ENCODE peak calls at places on chromosome 14, in four cellular contexts. K, X, I and W are unnamed samples.

GRCh38 chr14:61523751-61524150 is 171.6 kb upstream of the HIF1A start:
- DNase-seq in K (no peak), X (no peak), I (no peak), W (no peak)

GRCh38 chr14:77865455-77865854 is 65.5 kb downstream of the ADCK1 start:
- DNase-seq in K (no peak), X (no peak), I (peak; percentile 31), W (no peak)

GRCh38 chr14:58167057-58167456 is 15.0 kb upstream of the ARMH4 start:
- DNase-seq in K (no peak), X (no peak), I (no peak), W (no peak)

GRCh38 chr14:49447725-49448124 is 138.5 kb downstream of the RPS29 start:
- DNase-seq in K (no peak), X (no peak), I (no peak), W (no peak)

GRCh38 chr14:103908580-103908979 is 19.7 kb upstream of the TDRD9 start:
- DNase-seq in K (no peak), X (no peak), I (no peak), W (no peak)

GRCh38 chr14:90539996-90540395 is 143.2 kb downstream of the CALM1 start:
- DNase-seq in K (no peak), X (no peak), I (no peak), W (no peak)

GRCh38 chr14:98494582-98494981 is 777.4 kb downstream of the BCL11B start:
- DNase-seq in K (no peak), X (no peak), I (no peak), W (no peak)

GRCh38 chr14:63308723-63309317 is 9.9 kb downstream of the GPHB5 start:
- DNase-seq in K (no peak), X (no peak), I (no peak), W (no peak)

GRCh38 chr14:35829449-35829848 is 3.3 kb downstream of the BRMS1L start:
- DNase-seq in K (no peak), X (no peak), I (no peak), W (no peak)

GRCh38 chr14:97407701-97408407 is 610.7 kb downstream of the VRK1 start:
- DNase-seq in K (no peak), X (no peak), I (no peak), W (no peak)

GRCh38 chr14:33943484-33943883 is 7.4 kb downstream of the EGLN3 start:
- DNase-seq in K (no peak), X (no peak), I (peak; percentile 65), W (no peak)

GRCh38 chr14:97107760-97108159 is 310.6 kb downstream of the VRK1 start:
- DNase-seq in K (no peak), X (no peak), I (no peak), W (no peak)

GRCh38 chr14:58898655-58899316 is 261.0 kb downstream of the DACT1 start:
- DNase-seq in K (no peak), X (no peak), I (no peak), W (no peak)

GRCh38 chr14:55730602-55731001 is 150.6 kb downstream of the KTN1 start:
- DNase-seq in K (no peak), X (no peak), I (no peak), W (no peak)

GRCh38 chr14:67514650-67515385 is 18.3 kb upstream of the PLEKHH1 start:
- DNase-seq in K (no peak), X (peak; percentile 33), I (peak; percentile 24), W (no peak)

GRCh38 chr14:34436118-34436905 is 25.7 kb downstream of the SPTSSA start:
- DNase-seq in K (no peak), X (no peak), I (no peak), W (no peak)

GRCh38 chr14:100709252-100709955 is 17.3 kb upstream of the DLK1 start:
- DNase-seq in K (no peak), X (no peak), I (no peak), W (no peak)
- H3K27ac ChIP-seq in K (no peak overlapping the region), X (peak overlapping the region; percentile 59), I (peak overlapping the region; percentile 38), W (peak overlapping the region; percentile 43)

GRCh38 chr14:100030441-100031153 is 34.6 kb upstream of the EVL start:
- DNase-seq in K (no peak), X (no peak), I (peak; percentile 8), W (no peak)
- H3K27ac ChIP-seq in K (peak overlapping the region; percentile 27), X (no peak overlapping the region), I (no peak overlapping the region), W (peak overlapping the region; percentile 78)

DNA sequence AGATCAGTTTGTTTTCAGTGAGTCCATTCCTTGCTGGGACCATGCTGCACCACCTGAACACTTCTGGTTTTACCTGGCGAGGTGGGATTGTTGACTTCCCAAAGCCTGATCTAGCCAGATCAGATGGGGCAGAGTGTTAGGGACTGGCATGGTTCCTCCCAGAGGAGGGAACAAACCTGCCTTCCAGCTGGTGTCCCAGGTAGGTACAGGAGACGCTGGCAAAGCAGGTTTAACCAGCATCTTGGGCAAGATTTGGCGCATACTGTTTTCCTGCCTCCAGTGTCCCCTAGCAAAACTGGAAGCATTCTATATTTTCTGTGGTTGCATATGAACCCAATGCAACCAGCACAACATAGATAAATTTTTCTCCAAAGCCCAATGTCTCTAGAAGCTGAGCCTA is 14.6 kb upstream of the FOS start:
- DNase-seq in K (no peak), X (no peak), I (no peak), W (no peak)
- H3K27ac ChIP-seq in K (no peak overlapping the region), X (no peak overlapping the region), I (no peak overlapping the region), W (no peak overlapping the region)

GRCh38 chr14:23324993-23325392 is 3.7 kb downstream of the PABPN1 start:
- DNase-seq in K (no peak), X (no peak), I (no peak), W (no peak)

GRCh38 chr14:23324455-23324846 is 3.2 kb downstream of the PABPN1 start:
- DNase-seq in K (no peak), X (no peak), I (no peak), W (no peak)

GRCh38 chr14:23323838-23324454 is 2.7 kb downstream of the PABPN1 start:
- DNase-seq in K (no peak), X (no peak), I (no peak), W (no peak)

GRCh38 chr14:23327947-23328744 is 6.9 kb downstream of the PABPN1 start:
- DNase-seq in K (peak; percentile 52), X (peak; percentile 54), I (peak; percentile 52), W (no peak)

GRCh38 chr14:23326491-23327332 is 5.5 kb downstream of the PABPN1 start:
- DNase-seq in K (no peak), X (no peak), I (no peak), W (no peak)
- H3K27ac ChIP-seq in K (no peak overlapping the region), X (no peak overlapping the region), I (no peak overlapping the region), W (no peak overlapping the region)

DNA sequence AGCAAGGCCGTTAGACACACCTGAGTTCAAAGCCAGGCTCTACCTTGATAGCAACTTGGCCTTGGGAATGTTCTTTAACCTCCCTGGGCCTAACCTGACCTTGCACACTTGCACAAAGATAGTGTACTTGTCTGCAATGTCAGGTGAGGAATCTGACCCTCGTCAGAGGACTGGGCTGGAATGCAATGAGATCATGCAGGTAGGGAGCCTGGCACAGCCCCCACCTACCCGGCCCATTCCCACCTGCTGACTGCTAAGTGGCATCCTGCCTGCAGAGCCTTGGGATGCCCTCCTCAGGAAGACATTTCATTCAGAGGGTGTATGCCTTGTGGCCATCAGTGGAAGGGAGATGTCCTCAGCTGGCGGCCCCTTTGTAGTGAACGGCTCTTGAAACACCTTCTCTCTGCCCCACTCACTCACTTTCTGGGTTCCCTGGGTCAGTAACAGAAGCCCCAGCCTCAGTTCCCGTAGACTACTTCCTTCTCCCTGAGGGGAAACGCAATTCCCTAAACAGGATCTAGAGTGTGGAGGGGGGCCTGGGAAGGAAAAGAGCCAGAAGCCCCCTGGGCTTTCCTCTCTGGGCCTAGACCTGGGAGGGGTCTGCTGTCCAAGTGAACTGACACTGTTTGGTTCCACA is 68.0 kb upstream of the DICER1 start:
- DNase-seq in K (no peak), X (no peak), I (peak; percentile 48), W (no peak)
- H3K27ac ChIP-seq in K (no peak overlapping the region), X (no peak overlapping the region), I (peak overlapping the region; percentile 16), W (no peak overlapping the region)

DNA sequence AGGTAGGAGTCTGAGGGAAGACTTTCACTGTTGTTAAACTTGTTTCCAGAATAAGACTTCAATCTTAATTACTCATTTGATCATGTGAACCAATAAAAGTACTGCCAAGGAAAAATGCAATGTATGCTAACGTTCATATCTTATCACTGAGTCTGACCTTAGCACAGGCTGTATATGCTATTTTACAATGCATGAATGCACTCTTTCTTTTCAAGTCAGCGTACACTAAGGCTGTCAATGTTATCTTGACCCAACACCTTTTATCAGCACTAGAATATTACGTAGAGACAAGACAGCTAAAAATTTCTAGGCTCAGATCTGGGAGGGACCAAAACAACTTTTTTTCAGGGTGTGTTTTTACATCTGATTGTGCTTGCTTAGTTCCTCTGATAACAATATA is 26.6 kb downstream of the AREL1 start:
- DNase-seq in K (no peak), X (no peak), I (no peak), W (no peak)
- H3K27ac ChIP-seq in K (no peak overlapping the region), X (no peak overlapping the region), I (no peak overlapping the region), W (no peak overlapping the region)

GRCh38 chr14:69041783-69042182 is 62.7 kb upstream of the ACTN1 start:
- DNase-seq in K (no peak), X (no peak), I (no peak), W (no peak)

GRCh38 chr14:69042309-69043006 is 63.4 kb upstream of the ACTN1 start:
- DNase-seq in K (no peak), X (no peak), I (no peak), W (no peak)

GRCh38 chr14:69043598-69044267 is 64.6 kb upstream of the ACTN1 start:
- DNase-seq in K (no peak), X (peak; percentile 42), I (no peak), W (no peak)

GRCh38 chr14:69044296-69044695 is 65.2 kb upstream of the ACTN1 start:
- DNase-seq in K (no peak), X (no peak), I (no peak), W (no peak)

GRCh38 chr14:69043007-69043444 is 63.9 kb upstream of the ACTN1 start:
- DNase-seq in K (no peak), X (no peak), I (peak; percentile 53), W (no peak)
- H3K27ac ChIP-seq in K (peak overlapping the region; percentile 84), X (peak overlapping the region; percentile 67), I (no peak overlapping the region), W (peak overlapping the region; percentile 79)

GRCh38 chr14:101604935-101605767 is 43.9 kb downstream of the DIO3 start:
- DNase-seq in K (no peak), X (no peak), I (no peak), W (peak; percentile 87)
- H3K27ac ChIP-seq in K (no peak overlapping the region), X (no peak overlapping the region), I (no peak overlapping the region), W (no peak overlapping the region)

GRCh38 chr14:75123991-75124390 is 2.9 kb downstream of the NEK9 start:
- DNase-seq in K (no peak), X (no peak), I (no peak), W (no peak)
- H3K27ac ChIP-seq in K (peak overlapping the region; percentile 20), X (no peak overlapping the region), I (no peak overlapping the region), W (no peak overlapping the region)

DNA sequence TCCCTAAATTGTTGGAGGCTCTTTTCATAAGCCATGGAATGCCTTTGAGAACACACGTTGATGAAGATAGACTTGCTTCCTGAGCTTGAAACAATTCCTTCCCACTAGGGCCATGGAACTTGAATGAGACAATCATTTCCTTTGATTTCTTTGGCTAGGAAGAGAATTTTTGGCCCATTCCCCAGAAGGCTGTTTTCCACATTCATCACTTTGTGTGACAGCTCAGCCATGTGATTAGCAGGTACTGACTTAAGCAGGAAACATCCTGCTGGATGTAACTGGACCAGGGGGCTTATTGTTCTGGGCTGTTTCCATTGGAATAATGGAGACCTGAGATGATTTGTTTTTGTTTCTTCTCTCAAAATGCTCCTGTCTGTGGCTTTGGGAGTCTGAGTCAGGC is 469.8 kb upstream of the SEL1L start:
- DNase-seq in K (no peak), X (no peak), I (no peak), W (no peak)
- H3K27ac ChIP-seq in K (no peak overlapping the region), X (no peak overlapping the region), I (no peak overlapping the region), W (no peak overlapping the region)